ENCODE peak calls at places on chromosomes 13 and 19, in seven cellular contexts. T is HFFc6, A is NCI-H345, H is DMS79 treated with DMSO at 0.1 percent for 48 hours, Z is thoracic aorta, B is H7, X is amniotic epithelial cell. R is an unnamed sample.

GRCh38 chr19:21751379-21751778 is 16.0 kb downstream of the ZNF100 start:
- DNase-seq in A (no peak), X (peak; percentile 45), T (peak; percentile 58), Z (no peak), B (no peak), H (no peak), R (no peak)

GRCh38 chr19:7602240-7602934 is 6.7 kb downstream of the CAMSAP3 start:
- DNase-seq in X (peak; percentile 66), B (peak; percentile 53), H (peak; percentile 66), Z (no peak), A (no peak), T (no peak), R (no peak)

GRCh38 chr13:33018886-33019285 is 2.7 kb downstream of the KL start:
- DNase-seq in Z (no peak), A (no peak), T (no peak), X (no peak), B (no peak), H (no peak), R (no peak)

GRCh38 chr19:30001301-30001700 is 59.3 kb downstream of the URI1 start:
- DNase-seq in B (no peak), X (no peak), Z (no peak), H (no peak), A (no peak), T (no peak), R (no peak)

GRCh38 chr19:32313866-32314265 is 31.5 kb upstream of the ZNF507 start:
- DNase-seq in B (no peak), T (no peak), A (no peak), H (no peak), X (no peak), Z (no peak), R (no peak)

GRCh38 chr13:81171065-81171647 is 830.2 kb upstream of the SPRY2 start:
- DNase-seq in H (no peak), Z (no peak), B (no peak), A (peak; percentile 68), T (peak; percentile 1), X (peak; percentile 3), R (peak; percentile 9)

GRCh38 chr19:32318884-32319520 is 26.4 kb upstream of the ZNF507 start:
- DNase-seq in T (no peak), A (no peak), B (peak; percentile 78), X (no peak), Z (no peak), H (no peak), R (peak; percentile 49)

GRCh38 chr19:42226886-42227285 is 6.8 kb downstream of the ZNF526 start:
- DNase-seq in H (no peak), A (no peak), T (peak; percentile 41), B (no peak), Z (no peak), X (no peak), R (no peak)

GRCh38 chr13:54975676-54976075 is 1947.1 kb downstream of the OLFM4 start:
- DNase-seq in B (no peak), X (no peak), H (no peak), T (no peak), A (no peak), Z (no peak), R (no peak)

GRCh38 chr19:575527-576506 is 3.4 kb downstream of the BSG start:
- DNase-seq in T (peak; percentile 42), A (no peak), X (peak; percentile 73), H (no peak), B (no peak), Z (no peak), R (peak; percentile 56)

GRCh38 chr13:28719227-28719562 is 425 bp upstream of the SLC46A3 start:
- DNase-seq in X (no peak), Z (no peak), H (no peak), A (no peak), T (no peak), B (no peak), R (no peak)

GRCh38 chr13:96662036-96662435 is 332.2 kb downstream of the OXGR1 start:
- DNase-seq in H (no peak), Z (no peak), B (no peak), X (peak; percentile 21), A (no peak), T (no peak), R (no peak)

GRCh38 chr19:38469151-38469550 is 35.7 kb downstream of the RYR1 start:
- DNase-seq in A (no peak), B (no peak), Z (no peak), X (no peak), H (no peak), T (no peak), R (no peak)

GRCh38 chr19:280541-281007 is 10.6 kb downstream of the PLPP2 start:
- DNase-seq in Z (no peak), A (peak; percentile 83), B (peak; percentile 63), H (peak; percentile 65), T (no peak), X (no peak), R (peak; percentile 58)

GRCh38 chr19:17658666-17659065 is 29.5 kb downstream of the UNC13A start:
- DNase-seq in A (no peak), H (no peak), X (no peak), Z (no peak), B (no peak), T (no peak), R (no peak)

GRCh38 chr13:64709079-64709478 is 2521.1 kb downstream of the PCDH9 start:
- DNase-seq in Z (no peak), T (no peak), H (no peak), X (no peak), A (no peak), B (no peak), R (no peak)

GRCh38 chr13:56906909-56907308 is 233.8 kb upstream of the PRR20A start:
- DNase-seq in T (no peak), X (no peak), A (no peak), B (no peak), H (no peak), Z (no peak), R (no peak)

GRCh38 chr13:46288570-46289259 is 77.0 kb downstream of the LRRC63 start:
- DNase-seq in T (peak; percentile 46), H (peak; percentile 39), A (peak; percentile 21), B (peak; percentile 28), X (peak; percentile 52), Z (no peak), R (peak; percentile 63)

GRCh38 chr13:46489586-46490023 is 63.4 kb upstream of the LRCH1 start:
- DNase-seq in X (peak; percentile 48), A (no peak), Z (peak; percentile 62), B (no peak), T (peak; percentile 75), H (no peak), R (no peak)

R was measured in K562.